ENCODE peak calls at places on chromosomes 11 and 22, in six cellular contexts. One of them, this sample, is unnamed.

GRCh38 chr11:6258571-6258998 is 1.1 kb upstream of the CCKBR start:
- DNase-seq in epithelial cell of esophagus: no peak
- DNase-seq in activated gamma-delta T cell treated with Interleukin-2 at 50 U/mL for 16 hours: no peak
- DNase-seq in RKO: no peak
- DNase-seq in NT2/D1: no peak
- DNase-seq in posterior cingulate gyrus: peak; percentile 88
- DNase-seq in this sample: no peak

GRCh38 chr11:69298778-69299461 is 5.0 kb downstream of the MYEOV start:
- DNase-seq in epithelial cell of esophagus: no peak
- DNase-seq in RKO: no peak
- DNase-seq in NT2/D1: no peak
- DNase-seq in posterior cingulate gyrus: peak; percentile 78
- DNase-seq in activated gamma-delta T cell treated with Interleukin-2 at 50 U/mL for 16 hours: no peak
- DNase-seq in this sample: no peak

GRCh38 chr22:31958625-31959239 is 14.4 kb downstream of the YWHAH start:
- DNase-seq in activated gamma-delta T cell treated with Interleukin-2 at 50 U/mL for 16 hours: no peak
- DNase-seq in posterior cingulate gyrus: peak; percentile 79
- DNase-seq in RKO: no peak
- DNase-seq in epithelial cell of esophagus: no peak
- DNase-seq in NT2/D1: no peak
- DNase-seq in this sample: no peak

GRCh38 chr11:859394-860131 is 16.9 kb downstream of the TSPAN4 start:
- DNase-seq in RKO: no peak
- DNase-seq in activated gamma-delta T cell treated with Interleukin-2 at 50 U/mL for 16 hours: no peak
- DNase-seq in epithelial cell of esophagus: peak; percentile 80
- DNase-seq in NT2/D1: no peak
- DNase-seq in posterior cingulate gyrus: peak; percentile 97
- DNase-seq in this sample: peak; percentile 45

GRCh38 chr11:11332141-11332710 is 20.8 kb downstream of the CSNK2A3 start:
- DNase-seq in epithelial cell of esophagus: peak; percentile 59
- DNase-seq in posterior cingulate gyrus: no peak
- DNase-seq in NT2/D1: no peak
- DNase-seq in RKO: no peak
- DNase-seq in activated gamma-delta T cell treated with Interleukin-2 at 50 U/mL for 16 hours: no peak
- DNase-seq in this sample: no peak

GRCh38 chr11:66988238-66988637 is 13.1 kb downstream of the C11orf86 start:
- DNase-seq in NT2/D1: no peak
- DNase-seq in activated gamma-delta T cell treated with Interleukin-2 at 50 U/mL for 16 hours: no peak
- DNase-seq in epithelial cell of esophagus: no peak
- DNase-seq in RKO: no peak
- DNase-seq in posterior cingulate gyrus: no peak
- DNase-seq in this sample: no peak

GRCh38 chr22:23256986-23257888 is 76.9 kb downstream of the BCR start:
- DNase-seq in RKO: no peak
- DNase-seq in posterior cingulate gyrus: no peak
- DNase-seq in activated gamma-delta T cell treated with Interleukin-2 at 50 U/mL for 16 hours: no peak
- DNase-seq in epithelial cell of esophagus: peak; percentile 61
- DNase-seq in NT2/D1: no peak
- DNase-seq in this sample: no peak

GRCh38 chr11:89489930-89490329 is 1.2 kb downstream of the NOX4 start:
- DNase-seq in epithelial cell of esophagus: peak; percentile 26
- DNase-seq in RKO: no peak
- DNase-seq in activated gamma-delta T cell treated with Interleukin-2 at 50 U/mL for 16 hours: no peak
- DNase-seq in posterior cingulate gyrus: no peak
- DNase-seq in NT2/D1: no peak
- DNase-seq in this sample: no peak

GRCh38 chr11:65498042-65498726 is 661 bp upstream of the MALAT1 start:
- DNase-seq in epithelial cell of esophagus: peak; percentile 69
- DNase-seq in posterior cingulate gyrus: peak; percentile 64
- DNase-seq in activated gamma-delta T cell treated with Interleukin-2 at 50 U/mL for 16 hours: peak; percentile 59
- DNase-seq in NT2/D1: no peak
- DNase-seq in RKO: peak; percentile 74
- DNase-seq in this sample: no peak

GRCh38 chr11:57776101-57776511 is 14.5 kb downstream of the CTNND1 start:
- DNase-seq in epithelial cell of esophagus: no peak
- DNase-seq in NT2/D1: no peak
- DNase-seq in activated gamma-delta T cell treated with Interleukin-2 at 50 U/mL for 16 hours: no peak
- DNase-seq in posterior cingulate gyrus: no peak
- DNase-seq in RKO: no peak
- DNase-seq in this sample: no peak

GRCh38 chr22:41256254-41256897 is 15.6 kb upstream of the CHADL start:
- DNase-seq in epithelial cell of esophagus: peak; percentile 93
- DNase-seq in NT2/D1: no peak
- DNase-seq in RKO: peak; percentile 49
- DNase-seq in posterior cingulate gyrus: no peak
- DNase-seq in activated gamma-delta T cell treated with Interleukin-2 at 50 U/mL for 16 hours: no peak
- DNase-seq in this sample: peak; percentile 74

GRCh38 chr11:119471329-119471728 is 48.4 kb upstream of the THY1 start:
- DNase-seq in NT2/D1: no peak
- DNase-seq in RKO: no peak
- DNase-seq in posterior cingulate gyrus: no peak
- DNase-seq in activated gamma-delta T cell treated with Interleukin-2 at 50 U/mL for 16 hours: no peak
- DNase-seq in epithelial cell of esophagus: no peak
- DNase-seq in this sample: no peak

GRCh38 chr11:117071344-117071787 is 26.9 kb downstream of the SIK3 start:
- DNase-seq in posterior cingulate gyrus: no peak
- DNase-seq in RKO: no peak
- DNase-seq in epithelial cell of esophagus: no peak
- DNase-seq in activated gamma-delta T cell treated with Interleukin-2 at 50 U/mL for 16 hours: no peak
- DNase-seq in NT2/D1: no peak
- DNase-seq in this sample: no peak

GRCh38 chr11:10144954-10145353 is 149.1 kb downstream of the SBF2 start:
- DNase-seq in epithelial cell of esophagus: no peak
- DNase-seq in activated gamma-delta T cell treated with Interleukin-2 at 50 U/mL for 16 hours: no peak
- DNase-seq in NT2/D1: no peak
- DNase-seq in posterior cingulate gyrus: no peak
- DNase-seq in RKO: no peak
- DNase-seq in this sample: no peak

This sample was measured in epithelial cell of prostate.